ENCODE peak calls at places on chromosomes 16 and 17, in five cellular contexts. V is A549, M is GM12878, D is K562, Q is HepG2. H is an unnamed sample.

GRCh38 chr17:16027708-16028584 is 28.3 kb downstream of the TTC19 start:
- DNase-seq in V (peak), M (peak), D (peak), Q (peak), H (no peak)

GRCh38 chr16:87897563-87898505 is 28.5 kb upstream of the SLC7A5 start:
- DNase-seq in V (no peak), M (no peak), D (no peak), Q (no peak), H (no peak)

GRCh38 chr17:69874220-69874670 is 200.8 kb upstream of the KCNJ16 start:
- DNase-seq in V (no peak), M (no peak), D (no peak), Q (no peak), H (no peak)

GRCh38 chr16:89574681-89575246 is 794 bp upstream of the CPNE7 start:
- DNase-seq in V (peak), M (no peak), D (peak), Q (no peak), H (peak)

GRCh38 chr17:72644481-72644880 is 448.0 kb downstream of the SLC39A11 start:
- DNase-seq in V (no peak), M (no peak), D (no peak), Q (no peak), H (no peak)

GRCh38 chr17:74119049-74119580 is 84.4 kb upstream of the RPL38 start:
- DNase-seq in V (no peak), M (no peak), D (no peak), Q (no peak), H (no peak)

GRCh38 chr16:79970551-79971236 is 370.2 kb upstream of the MAF start:
- DNase-seq in V (no peak), M (no peak), D (peak), Q (no peak), H (no peak)

GRCh38 chr16:57871457-57871856 is 69.2 kb upstream of the KIFC3 start:
- DNase-seq in V (peak), M (no peak), D (no peak), Q (no peak), H (no peak)

GRCh38 chr17:28871056-28871579 is 16.3 kb downstream of the ERAL1 start:
- DNase-seq in V (no peak), M (peak), D (no peak), Q (no peak), H (no peak)

GRCh38 chr16:65068151-65068740 is 53.6 kb downstream of the CDH11 start:
- DNase-seq in V (no peak), M (no peak), D (no peak), Q (no peak), H (no peak)

GRCh38 chr17:40251576-40251975 is 32.5 kb downstream of the WIPF2 start:
- DNase-seq in V (peak), M (no peak), D (no peak), Q (no peak), H (no peak)

GRCh38 chr17:61904094-61904710 is 23.6 kb downstream of the INTS2 start:
- DNase-seq in V (no peak), M (peak), D (no peak), Q (no peak), H (no peak)

GRCh38 chr16:50213939-50214519 is 52.3 kb upstream of the ADCY7 start:
- DNase-seq in V (peak), M (no peak), D (peak), Q (peak), H (no peak)

GRCh38 chr17:73305845-73306836 is 5.7 kb downstream of the CDC42EP4 start:
- DNase-seq in V (no peak), M (no peak), D (no peak), Q (no peak), H (no peak)

GRCh38 chr16:75264999-75265910 is 13.8 kb upstream of the BCAR1 start:
- DNase-seq in V (no peak), M (no peak), D (no peak), Q (no peak), H (peak)

GRCh38 chr17:42578282-42578869 is 847 bp upstream of the PSMC3IP start:
- DNase-seq in V (peak), M (peak), D (peak), Q (peak), H (peak)

GRCh38 chr16:4060823-4061222 is 55.4 kb downstream of the ADCY9 start:
- DNase-seq in V (no peak), M (no peak), D (no peak), Q (no peak), H (no peak)

GRCh38 chr16:48895142-48895541 is 285.2 kb upstream of the N4BP1 start:
- DNase-seq in V (no peak), M (no peak), D (no peak), Q (no peak), H (no peak)

GRCh38 chr17:49588726-49589555 is 13.3 kb downstream of the NXPH3 start:
- DNase-seq in V (no peak), M (no peak), D (no peak), Q (no peak), H (no peak)

GRCh38 chr17:13792314-13792713 is 190.6 kb upstream of the HS3ST3A1 start:
- DNase-seq in V (no peak), M (no peak), D (no peak), Q (no peak), H (no peak)

GRCh38 chr17:51006601-51007000 is 114.1 kb downstream of the SPAG9 start:
- DNase-seq in V (no peak), M (no peak), D (no peak), Q (no peak), H (no peak)

GRCh38 chr17:59851431-59852375 is 41.0 kb downstream of the TUBD1 start:
- DNase-seq in V (no peak), M (no peak), D (peak), Q (no peak), H (no peak)

GRCh38 chr16:58024673-58025350 is 742 bp upstream of the MMP15 start:
- DNase-seq in V (no peak), M (no peak), D (peak), Q (peak), H (no peak)

GRCh38 chr17:67770539-67770938 is 52.8 kb downstream of the NOL11 start:
- DNase-seq in V (no peak), M (no peak), D (no peak), Q (no peak), H (no peak)

GRCh38 chr17:75124041-75124818 is 7.3 kb downstream of the NT5C start:
- DNase-seq in V (peak), M (no peak), D (peak), Q (peak), H (no peak)

GRCh38 chr16:13510425-13511151 is 409.4 kb upstream of the ERCC4 start:
- DNase-seq in V (no peak), M (no peak), D (no peak), Q (peak), H (no peak)

GRCh38 chr16:20613471-20613887 is 37.3 kb upstream of the ACSM2B start:
- DNase-seq in V (no peak), M (no peak), D (no peak), Q (no peak), H (no peak)

GRCh38 chr16:20611350-20611902 is 35.3 kb upstream of the ACSM2B start:
- DNase-seq in V (no peak), M (no peak), D (no peak), Q (no peak), H (no peak)

GRCh38 chr16:20611975-20612471 is 35.9 kb upstream of the ACSM2B start:
- DNase-seq in V (no peak), M (no peak), D (no peak), Q (no peak), H (no peak)

GRCh38 chr16:20614201-20615141 is 38.3 kb upstream of the ACSM2B start:
- DNase-seq in V (no peak), M (no peak), D (no peak), Q (no peak), H (no peak)

GRCh38 chr16:20612551-20613470 is 36.6 kb upstream of the ACSM2B start:
- DNase-seq in V (no peak), M (no peak), D (no peak), Q (no peak), H (no peak)
- TF ChIP-seq HDAC2 in V (no peak), M (no peak), D (no peak), Q (no peak), H (no peak)

GRCh38 chr16:84196727-84197486 is 6.0 kb downstream of the ADAD2 start:
- DNase-seq in V (no peak), M (no peak), D (no peak), Q (no peak), H (no peak)

GRCh38 chr16:84198401-84198800 is 7.4 kb downstream of the ADAD2 start:
- DNase-seq in V (no peak), M (no peak), D (no peak), Q (no peak), H (no peak)

GRCh38 chr16:84197487-84198128 is 6.7 kb downstream of the ADAD2 start:
- DNase-seq in V (no peak), M (no peak), D (no peak), Q (no peak), H (no peak)

GRCh38 chr16:84199861-84200260 is 8.9 kb downstream of the ADAD2 start:
- DNase-seq in V (no peak), M (no peak), D (no peak), Q (no peak), H (no peak)

GRCh38 chr16:84199097-84199496 is 8.1 kb downstream of the ADAD2 start:
- DNase-seq in V (no peak), M (no peak), D (no peak), Q (no peak), H (no peak)
- TF ChIP-seq HDAC2 in V (no peak), M (no peak), D (no peak), Q (no peak), H (no peak)

GRCh38 chr17:82053130-82053529 is 1.4 kb downstream of the GPS1 start:
- DNase-seq in V (no peak), M (no peak), D (no peak), Q (no peak), H (no peak)

GRCh38 chr17:82053556-82054263 is 2.0 kb downstream of the GPS1 start:
- DNase-seq in V (no peak), M (no peak), D (no peak), Q (no peak), H (no peak)

GRCh38 chr17:82055965-82056728 is 4.4 kb downstream of the GPS1 start:
- DNase-seq in V (no peak), M (no peak), D (no peak), Q (no peak), H (no peak)

GRCh38 chr17:82055023-82055964 is 3.6 kb downstream of the GPS1 start:
- DNase-seq in V (no peak), M (no peak), D (no peak), Q (no peak), H (no peak)

GRCh38 chr17:82054351-82055022 is 2.8 kb downstream of the GPS1 start:
- DNase-seq in V (no peak), M (no peak), D (no peak), Q (no peak), H (no peak)
- TF ChIP-seq HDAC2 in V (no peak), M (no peak), D (no peak), Q (no peak), H (no peak)

DNA sequence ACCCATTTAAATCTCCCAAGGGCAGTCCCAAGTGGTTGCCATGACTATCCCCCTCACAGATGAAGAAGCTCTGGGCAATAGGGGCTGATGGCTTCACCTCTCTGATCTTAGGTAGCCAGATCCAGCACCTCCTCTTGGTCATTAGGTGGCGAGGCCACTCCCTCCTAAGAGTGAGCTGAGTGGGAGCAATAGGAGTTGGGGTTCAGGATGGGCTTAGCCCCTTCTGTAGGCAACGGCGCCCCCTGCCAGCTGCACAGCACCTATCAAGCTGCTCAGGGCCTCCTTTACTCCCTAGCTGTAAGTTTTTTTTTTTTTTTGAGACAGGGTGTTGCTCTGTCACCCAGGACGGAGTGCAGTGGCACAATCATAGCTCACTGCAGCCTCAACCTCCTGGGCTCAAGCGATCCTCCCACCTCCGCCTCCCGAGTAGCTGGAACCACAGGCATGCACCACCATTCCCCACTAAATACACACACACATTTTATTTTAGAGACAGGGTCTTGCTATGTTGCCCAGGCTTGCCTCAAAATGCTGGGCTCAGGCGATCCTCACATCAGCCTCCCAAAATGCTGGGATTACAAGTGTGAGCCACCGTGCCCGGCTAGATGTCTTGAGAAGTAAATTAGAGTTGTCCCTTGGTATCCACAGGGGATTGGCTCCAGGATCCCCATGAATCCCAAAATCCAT is 3.5 kb upstream of the RRAD start:
- DNase-seq in V (no peak), M (no peak), D (peak), Q (peak), H (peak)
- TF ChIP-seq HDAC2 in V (no peak), M (no peak), D (no peak), Q (no peak), H (no peak)

DNA sequence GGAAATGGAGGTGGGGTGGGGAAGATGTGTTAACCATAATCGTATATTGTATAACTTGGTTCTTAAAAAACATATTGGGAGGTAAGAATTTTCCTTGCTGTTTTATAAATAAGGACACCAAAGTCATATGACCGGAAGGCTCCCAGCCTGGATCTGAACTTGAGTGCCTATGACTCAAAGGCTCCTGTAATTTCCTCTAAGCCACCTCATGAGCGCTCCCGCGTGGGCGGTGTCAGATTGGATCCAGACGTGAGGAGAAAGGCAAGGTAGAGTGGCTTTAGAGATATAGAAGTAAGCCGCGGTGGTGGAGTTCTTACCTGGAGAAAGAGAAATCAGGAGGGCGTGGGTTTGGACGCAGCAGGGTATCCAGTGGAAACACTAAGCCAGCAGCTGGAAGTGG is 196.2 kb upstream of the NLRP1 start:
- DNase-seq in V (no peak), M (no peak), D (peak), Q (no peak), H (no peak)
- TF ChIP-seq HDAC2 in V (no peak), M (no peak), D (no peak), Q (no peak), H (no peak)

GRCh38 chr17:79942011-79942405 is 93.7 kb downstream of the TBC1D16 start:
- DNase-seq in V (no peak), M (no peak), D (no peak), Q (no peak), H (no peak)
- TF ChIP-seq HDAC2 in V (no peak), M (no peak), D (no peak), Q (no peak), H (no peak)

H was measured in H1.